ENCODE peak calls at places on chromosomes 11 and 22, in six cellular contexts. M, C, H, U, V and G are unnamed samples.

GRCh38 chr11:134579709-134580634 is 167.9 kb upstream of the B3GAT1 start:
- DNase-seq in M (no peak), C (no peak), H (no peak), U (no peak), V (no peak), G (no peak)

GRCh38 chr11:114307524-114308203 is 11.5 kb downstream of the NNMT start:
- DNase-seq in M (no peak), C (no peak), H (peak; percentile 45), U (peak; percentile 52), V (no peak), G (no peak)

GRCh38 chr22:40654522-40655167 is 18.1 kb upstream of the MRTFA start:
- DNase-seq in M (peak; percentile 41), C (peak; percentile 80), H (peak; percentile 68), U (peak; percentile 34), V (no peak), G (peak; percentile 37)

GRCh38 chr11:70460959-70461358 is 62.6 kb downstream of the CTTN start:
- DNase-seq in M (no peak), C (no peak), H (no peak), U (no peak), V (no peak), G (no peak)

GRCh38 chr11:133893381-133893780 is 48.1 kb upstream of the SPATA19 start:
- DNase-seq in M (no peak), C (no peak), H (no peak), U (no peak), V (no peak), G (no peak)

GRCh38 chr11:111312076-111312475 is 13.7 kb downstream of the POU2AF3 start:
- DNase-seq in M (no peak), C (no peak), H (no peak), U (no peak), V (no peak), G (no peak)

GRCh38 chr11:96948066-96948465 is 558.3 kb downstream of the JRKL start:
- DNase-seq in M (no peak), C (no peak), H (no peak), U (no peak), V (no peak), G (no peak)

GRCh38 chr22:34973016-34973415 is 92.9 kb upstream of the ISX start:
- DNase-seq in M (no peak), C (no peak), H (no peak), U (no peak), V (no peak), G (no peak)

GRCh38 chr22:41909290-41910049 is 5.4 kb downstream of the SHISA8 start:
- DNase-seq in M (no peak), C (no peak), H (no peak), U (no peak), V (no peak), G (no peak)

GRCh38 chr22:41768420-41768819 is 32.1 kb upstream of the CCDC134 start:
- DNase-seq in M (no peak), C (no peak), H (no peak), U (no peak), V (no peak), G (no peak)

GRCh38 chr11:64742940-64743590 is 877 bp downstream of the RASGRP2 start:
- DNase-seq in M (peak; percentile 92), C (no peak), H (peak; percentile 84), U (peak; percentile 57), V (peak; percentile 94), G (no peak)

GRCh38 chr22:30196141-30196866 is 50.3 kb downstream of the LIF start:
- DNase-seq in M (peak; percentile 83), C (peak; percentile 89), H (peak; percentile 78), U (peak; percentile 69), V (no peak), G (no peak)

GRCh38 chr22:41523464-41524221 is 20.6 kb downstream of the POLR3H start:
- DNase-seq in M (no peak), C (no peak), H (peak; percentile 55), U (no peak), V (no peak), G (no peak)

GRCh38 chr22:36628561-36629060 is 74.9 kb downstream of the CACNG2 start:
- DNase-seq in M (no peak), C (no peak), H (no peak), U (no peak), V (no peak), G (no peak)

GRCh38 chr11:134751825-134752224 is 339.8 kb upstream of the B3GAT1 start:
- DNase-seq in M (no peak), C (no peak), H (no peak), U (no peak), V (peak; percentile 7), G (no peak)

DNA sequence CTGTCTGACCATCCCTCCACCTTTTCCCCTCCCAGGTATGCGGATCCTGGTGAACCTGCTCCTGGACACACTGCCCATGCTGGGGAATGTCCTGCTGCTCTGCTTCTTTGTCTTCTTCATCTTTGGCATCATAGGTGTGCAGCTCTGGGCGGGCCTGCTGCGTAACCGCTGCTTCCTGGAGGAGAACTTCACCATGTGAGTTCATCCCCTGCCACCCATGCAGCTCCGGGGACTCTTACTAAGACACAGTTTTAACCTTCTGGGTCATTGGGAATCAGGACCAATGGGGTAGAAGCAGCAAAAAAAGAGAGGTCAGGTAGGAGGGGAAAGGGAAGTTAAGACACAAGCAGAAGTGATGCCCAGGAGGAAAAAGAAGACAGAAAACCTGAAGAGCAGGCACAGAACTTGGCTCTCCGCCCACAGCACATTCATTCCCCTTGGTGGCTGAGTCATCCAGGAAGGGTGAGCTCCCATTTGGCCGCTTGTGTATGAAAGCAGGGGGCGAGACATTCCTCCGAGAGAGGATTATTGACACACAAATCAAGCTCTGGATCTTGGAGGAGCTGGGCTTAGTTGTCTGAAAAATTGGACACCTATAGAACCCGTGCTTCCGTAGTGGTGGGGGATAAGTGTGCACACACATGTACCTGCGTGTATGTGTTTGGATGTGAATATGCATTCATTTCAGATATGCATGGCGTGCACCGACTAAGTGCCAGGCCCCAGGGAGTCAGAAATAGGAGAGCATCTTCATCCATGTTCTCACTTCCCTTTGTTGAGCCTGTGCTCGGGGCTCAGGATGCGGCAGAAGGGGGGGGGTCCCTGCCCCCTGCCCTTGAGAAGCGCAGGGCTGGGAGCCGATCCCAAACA is 64.2 kb downstream of the CACNA1I start:
- DNase-seq in M (peak; percentile 78), C (peak; percentile 40), H (no peak), U (no peak), V (no peak), G (peak; percentile 11)
- H3K27ac ChIP-seq in M (peak overlapping the region; percentile 54), C (no peak overlapping the region), H (no peak overlapping the region), U (no peak overlapping the region), V (no peak overlapping the region), G (no peak overlapping the region)

DNA sequence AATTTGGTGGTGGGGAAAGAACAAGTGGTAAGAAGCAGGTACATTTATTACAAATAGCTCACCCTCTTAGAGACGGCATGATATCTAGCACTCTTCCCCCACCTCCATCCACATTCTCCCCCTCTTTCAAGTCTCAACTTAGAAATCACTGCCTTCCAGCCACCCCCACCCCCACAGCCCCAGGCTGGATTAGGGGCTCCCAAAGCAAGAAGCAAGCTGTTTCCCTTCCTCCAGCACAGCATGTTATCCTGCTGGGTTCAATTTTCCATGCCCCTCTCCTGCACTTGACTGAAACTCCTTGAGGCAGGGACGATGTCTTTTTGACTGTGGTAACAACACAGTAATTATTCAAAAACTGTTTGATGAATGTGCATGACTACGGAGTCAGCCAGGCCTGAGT is 350.7 kb downstream of the LARGE1 start:
- DNase-seq in M (no peak), C (no peak), H (no peak), U (no peak), V (no peak), G (no peak)
- H3K27ac ChIP-seq in M (no peak overlapping the region), C (no peak overlapping the region), H (peak overlapping the region; percentile 66), U (no peak overlapping the region), V (no peak overlapping the region), G (no peak overlapping the region)

GRCh38 chr11:19918302-19919049 is 205.8 kb downstream of the NAV2 start:
- DNase-seq in M (no peak), C (no peak), H (no peak), U (no peak), V (no peak), G (no peak)

GRCh38 chr11:19919050-19919561 is 206.5 kb downstream of the NAV2 start:
- DNase-seq in M (peak; percentile 32), C (no peak), H (peak; percentile 41), U (no peak), V (peak; percentile 64), G (no peak)

GRCh38 chr11:19915808-19916207 is 203.2 kb downstream of the NAV2 start:
- DNase-seq in M (no peak), C (no peak), H (no peak), U (no peak), V (no peak), G (no peak)

GRCh38 chr11:19913893-19914249 is 201.2 kb downstream of the NAV2 start:
- DNase-seq in M (no peak), C (no peak), H (no peak), U (no peak), V (no peak), G (no peak)

DNA sequence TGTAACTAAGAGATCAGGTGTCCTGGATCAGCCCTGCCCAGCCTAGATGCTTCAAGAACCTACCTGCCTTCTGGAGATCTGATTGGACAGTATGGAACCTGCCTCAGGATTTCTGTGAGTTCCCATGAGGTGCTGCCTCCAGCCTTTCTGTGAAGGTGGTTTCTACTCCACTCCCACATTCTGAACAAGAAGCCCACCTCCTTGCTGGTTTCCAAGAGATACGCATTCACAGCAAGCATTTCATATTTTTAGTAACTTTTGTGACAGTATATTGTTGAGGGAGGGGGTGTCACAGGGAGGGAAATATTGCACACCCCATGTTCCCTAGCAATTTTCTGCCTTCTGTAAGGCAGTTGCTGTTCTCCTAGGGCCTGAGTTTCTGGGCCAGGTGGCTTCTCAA is 204.4 kb downstream of the NAV2 start:
- DNase-seq in M (no peak), C (no peak), H (no peak), U (no peak), V (no peak), G (no peak)
- H3K27ac ChIP-seq in M (no peak overlapping the region), C (no peak overlapping the region), H (no peak overlapping the region), U (no peak overlapping the region), V (no peak overlapping the region), G (no peak overlapping the region)

DNA sequence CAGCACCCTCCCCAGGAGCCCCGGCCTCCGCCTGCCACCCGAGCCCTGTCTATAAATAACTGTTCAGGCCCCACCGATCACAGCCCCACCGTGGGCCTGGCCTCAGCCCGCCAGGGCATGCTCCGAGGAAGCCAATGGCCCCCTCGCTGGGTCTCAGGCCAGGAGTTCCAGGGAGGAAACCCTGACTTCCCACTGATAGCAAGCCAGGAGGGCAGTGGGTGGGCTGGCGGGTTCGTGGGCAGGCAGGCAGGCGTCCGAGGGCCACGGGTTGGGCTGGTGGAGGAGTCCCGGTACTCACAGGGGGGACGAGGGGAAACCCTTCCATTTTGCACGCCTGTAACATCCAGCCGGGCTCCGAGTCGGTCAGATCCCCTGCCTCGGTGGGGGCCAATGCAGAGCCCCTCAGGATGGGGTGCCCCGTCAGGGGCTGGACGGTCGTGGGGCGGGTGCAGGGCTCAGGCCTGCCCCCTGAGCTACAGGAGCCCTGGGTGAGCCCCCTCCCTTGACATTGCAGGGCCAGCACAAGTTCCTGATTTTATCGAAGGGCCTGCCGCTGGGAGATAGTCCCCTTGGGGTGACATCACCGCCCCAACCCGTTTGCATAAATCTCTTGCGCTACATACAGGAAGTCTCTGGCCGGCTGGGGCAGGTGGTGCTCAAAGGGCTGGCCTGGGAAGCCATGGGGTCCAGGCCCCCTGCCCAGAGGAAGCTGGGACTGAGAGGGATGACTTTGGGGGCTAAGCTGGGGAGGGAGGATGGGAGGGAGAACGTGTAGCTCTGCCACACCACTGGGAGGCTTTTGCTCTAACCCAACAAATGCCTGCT is at the start of gene SPI1:
- DNase-seq in M (no peak), C (no peak), H (peak; percentile 68), U (no peak), V (no peak), G (no peak)
- H3K27ac ChIP-seq in M (no peak within 1 kb of the TSS), C (no peak within 1 kb of the TSS), H (peak within 1 kb of the TSS; percentile 54), U (peak within 1 kb of the TSS; percentile 85), V (no peak within 1 kb of the TSS), G (peak within 1 kb of the TSS; percentile 70)

GRCh38 chr22:50248192-50249084 is 2.6 kb downstream of the HDAC10 start:
- DNase-seq in M (no peak), C (no peak), H (no peak), U (no peak), V (no peak), G (no peak)
- H3K27ac ChIP-seq in M (no peak overlapping the region), C (no peak overlapping the region), H (no peak overlapping the region), U (no peak overlapping the region), V (no peak overlapping the region), G (no peak overlapping the region)